ENCODE peak calls at places on chromosomes 11 and 22, in nine cellular contexts. One of them, this sample, is unnamed.

GRCh38 chr22:24191381-24191841 is 10.1 kb downstream of the SUSD2 start:
- DNase-seq in SW 1271: no peak
- DNase-seq in HEK293T: no peak
- DNase-seq in NCI-H1436: no peak
- DNase-seq in ACHN: no peak
- DNase-seq in naive thymus-derived CD4-positive, alpha-beta T cell: no peak
- DNase-seq in NCI-H774: no peak
- DNase-seq in T-helper 1 cell: no peak
- DNase-seq in NCI-H345: no peak
- DNase-seq in this sample: peak

GRCh38 chr22:37943471-37944198 is 9.8 kb downstream of the C22orf23 start:
- DNase-seq in NCI-H774: no peak
- DNase-seq in SW 1271: no peak
- DNase-seq in ACHN: no peak
- DNase-seq in HEK293T: no peak
- DNase-seq in NCI-H345: no peak
- DNase-seq in naive thymus-derived CD4-positive, alpha-beta T cell: no peak
- DNase-seq in T-helper 1 cell: no peak
- DNase-seq in NCI-H1436: no peak
- DNase-seq in this sample: no peak

GRCh38 chr22:47607486-47607885 is 845.0 kb downstream of the TBC1D22A start:
- DNase-seq in HEK293T: no peak
- DNase-seq in NCI-H345: no peak
- DNase-seq in NCI-H1436: no peak
- DNase-seq in NCI-H774: no peak
- DNase-seq in SW 1271: no peak
- DNase-seq in naive thymus-derived CD4-positive, alpha-beta T cell: no peak
- DNase-seq in ACHN: no peak
- DNase-seq in T-helper 1 cell: no peak
- DNase-seq in this sample: no peak

GRCh38 chr22:38176170-38176741 is 5.4 kb downstream of the PLA2G6 start:
- DNase-seq in NCI-H774: no peak
- DNase-seq in SW 1271: no peak
- DNase-seq in ACHN: no peak
- DNase-seq in T-helper 1 cell: no peak
- DNase-seq in HEK293T: no peak
- DNase-seq in NCI-H1436: no peak
- DNase-seq in NCI-H345: no peak
- DNase-seq in naive thymus-derived CD4-positive, alpha-beta T cell: peak
- DNase-seq in this sample: no peak

GRCh38 chr11:44403587-44404322 is 93.8 kb upstream of the ALX4 start:
- DNase-seq in naive thymus-derived CD4-positive, alpha-beta T cell: no peak
- DNase-seq in NCI-H345: no peak
- DNase-seq in HEK293T: no peak
- DNase-seq in SW 1271: no peak
- DNase-seq in NCI-H1436: no peak
- DNase-seq in NCI-H774: no peak
- DNase-seq in ACHN: no peak
- DNase-seq in T-helper 1 cell: no peak
- DNase-seq in this sample: no peak

GRCh38 chr11:90171359-90171758 is 36.9 kb downstream of the NAALAD2 start:
- DNase-seq in NCI-H345: no peak
- DNase-seq in naive thymus-derived CD4-positive, alpha-beta T cell: no peak
- DNase-seq in NCI-H1436: no peak
- DNase-seq in HEK293T: no peak
- DNase-seq in T-helper 1 cell: no peak
- DNase-seq in SW 1271: no peak
- DNase-seq in NCI-H774: no peak
- DNase-seq in ACHN: no peak
- DNase-seq in this sample: no peak

GRCh38 chr11:12137938-12138731 is 27.7 kb downstream of the MICAL2 start:
- DNase-seq in SW 1271: no peak
- DNase-seq in NCI-H774: no peak
- DNase-seq in naive thymus-derived CD4-positive, alpha-beta T cell: no peak
- DNase-seq in HEK293T: no peak
- DNase-seq in ACHN: peak
- DNase-seq in NCI-H345: no peak
- DNase-seq in T-helper 1 cell: no peak
- DNase-seq in NCI-H1436: no peak
- DNase-seq in this sample: peak

GRCh38 chr11:44243633-44244343 is 66.2 kb downstream of the ALX4 start:
- DNase-seq in NCI-H345: no peak
- DNase-seq in naive thymus-derived CD4-positive, alpha-beta T cell: no peak
- DNase-seq in SW 1271: peak
- DNase-seq in NCI-H1436: no peak
- DNase-seq in T-helper 1 cell: no peak
- DNase-seq in ACHN: peak
- DNase-seq in HEK293T: no peak
- DNase-seq in NCI-H774: no peak
- DNase-seq in this sample: no peak

GRCh38 chr22:21446827-21447690 is 20.1 kb upstream of the TMEM191C start:
- DNase-seq in NCI-H1436: no peak
- DNase-seq in NCI-H345: no peak
- DNase-seq in T-helper 1 cell: no peak
- DNase-seq in SW 1271: no peak
- DNase-seq in HEK293T: no peak
- DNase-seq in ACHN: no peak
- DNase-seq in NCI-H774: no peak
- DNase-seq in naive thymus-derived CD4-positive, alpha-beta T cell: no peak
- DNase-seq in this sample: peak

GRCh38 chr22:32202539-32203180 is 2.2 kb downstream of the RFPL2 start:
- DNase-seq in NCI-H345: peak
- DNase-seq in HEK293T: peak
- DNase-seq in naive thymus-derived CD4-positive, alpha-beta T cell: no peak
- DNase-seq in ACHN: peak
- DNase-seq in SW 1271: peak
- DNase-seq in T-helper 1 cell: peak
- DNase-seq in NCI-H774: peak
- DNase-seq in NCI-H1436: peak
- DNase-seq in this sample: peak

GRCh38 chr11:83008581-83008923 is 63.1 kb downstream of the RAB30 start:
- DNase-seq in ACHN: peak
- DNase-seq in HEK293T: no peak
- DNase-seq in naive thymus-derived CD4-positive, alpha-beta T cell: no peak
- DNase-seq in T-helper 1 cell: no peak
- DNase-seq in NCI-H345: no peak
- DNase-seq in NCI-H774: no peak
- DNase-seq in SW 1271: no peak
- DNase-seq in NCI-H1436: no peak
- DNase-seq in this sample: no peak

GRCh38 chr11:86192858-86193257 is 51.7 kb upstream of the EED start:
- DNase-seq in NCI-H345: no peak
- DNase-seq in NCI-H1436: peak
- DNase-seq in ACHN: no peak
- DNase-seq in NCI-H774: peak
- DNase-seq in T-helper 1 cell: no peak
- DNase-seq in SW 1271: no peak
- DNase-seq in naive thymus-derived CD4-positive, alpha-beta T cell: no peak
- DNase-seq in HEK293T: no peak
- DNase-seq in this sample: no peak

GRCh38 chr11:125202362-125202880 is 37.9 kb downstream of the PKNOX2 start:
- DNase-seq in HEK293T: no peak
- DNase-seq in NCI-H1436: no peak
- DNase-seq in NCI-H774: no peak
- DNase-seq in T-helper 1 cell: no peak
- DNase-seq in SW 1271: no peak
- DNase-seq in NCI-H345: no peak
- DNase-seq in naive thymus-derived CD4-positive, alpha-beta T cell: no peak
- DNase-seq in ACHN: no peak
- DNase-seq in this sample: no peak

GRCh38 chr22:44369916-44370804 is 57.4 kb upstream of the SHISAL1 start:
- DNase-seq in naive thymus-derived CD4-positive, alpha-beta T cell: no peak
- DNase-seq in HEK293T: no peak
- DNase-seq in SW 1271: no peak
- DNase-seq in NCI-H774: no peak
- DNase-seq in ACHN: no peak
- DNase-seq in NCI-H345: no peak
- DNase-seq in T-helper 1 cell: no peak
- DNase-seq in NCI-H1436: no peak
- DNase-seq in this sample: no peak

GRCh38 chr22:41585898-41586297 is 3.7 kb downstream of the PMM1 start:
- DNase-seq in NCI-H1436: no peak
- DNase-seq in HEK293T: no peak
- DNase-seq in naive thymus-derived CD4-positive, alpha-beta T cell: no peak
- DNase-seq in ACHN: no peak
- DNase-seq in SW 1271: no peak
- DNase-seq in NCI-H345: no peak
- DNase-seq in T-helper 1 cell: no peak
- DNase-seq in NCI-H774: no peak
- DNase-seq in this sample: no peak

GRCh38 chr11:66045177-66045639 is 3.8 kb downstream of the GAL3ST3 start:
- DNase-seq in ACHN: peak
- DNase-seq in NCI-H774: peak
- DNase-seq in SW 1271: peak
- DNase-seq in T-helper 1 cell: peak
- DNase-seq in naive thymus-derived CD4-positive, alpha-beta T cell: peak
- DNase-seq in NCI-H345: peak
- DNase-seq in NCI-H1436: peak
- DNase-seq in HEK293T: peak
- DNase-seq in this sample: peak

GRCh38 chr22:49056301-49056700 is 771.4 kb downstream of the BRD1 start:
- DNase-seq in NCI-H345: no peak
- DNase-seq in T-helper 1 cell: no peak
- DNase-seq in SW 1271: no peak
- DNase-seq in NCI-H774: no peak
- DNase-seq in ACHN: no peak
- DNase-seq in HEK293T: no peak
- DNase-seq in naive thymus-derived CD4-positive, alpha-beta T cell: no peak
- DNase-seq in NCI-H1436: no peak
- DNase-seq in this sample: no peak

GRCh38 chr11:78318321-78318720 is 99.3 kb downstream of the GAB2 start:
- DNase-seq in T-helper 1 cell: no peak
- DNase-seq in ACHN: no peak
- DNase-seq in NCI-H774: no peak
- DNase-seq in NCI-H1436: no peak
- DNase-seq in naive thymus-derived CD4-positive, alpha-beta T cell: no peak
- DNase-seq in HEK293T: no peak
- DNase-seq in SW 1271: no peak
- DNase-seq in NCI-H345: no peak
- DNase-seq in this sample: no peak

GRCh38 chr22:37092997-37093396 is 16.5 kb downstream of the TMPRSS6 start:
- DNase-seq in T-helper 1 cell: no peak
- DNase-seq in ACHN: no peak
- DNase-seq in NCI-H774: no peak
- DNase-seq in HEK293T: no peak
- DNase-seq in naive thymus-derived CD4-positive, alpha-beta T cell: no peak
- DNase-seq in NCI-H1436: no peak
- DNase-seq in NCI-H345: no peak
- DNase-seq in SW 1271: no peak
- DNase-seq in this sample: no peak

GRCh38 chr11:75639752-75640151 is 29.1 kb downstream of the MAP6 start:
- DNase-seq in HEK293T: no peak
- DNase-seq in NCI-H1436: peak
- DNase-seq in ACHN: no peak
- DNase-seq in SW 1271: no peak
- DNase-seq in NCI-H345: peak
- DNase-seq in naive thymus-derived CD4-positive, alpha-beta T cell: no peak
- DNase-seq in T-helper 1 cell: no peak
- DNase-seq in NCI-H774: peak
- DNase-seq in this sample: peak

GRCh38 chr22:20639343-20639742 is 131.9 kb downstream of the MED15 start:
- DNase-seq in NCI-H1436: no peak
- DNase-seq in T-helper 1 cell: no peak
- DNase-seq in NCI-H774: no peak
- DNase-seq in SW 1271: no peak
- DNase-seq in naive thymus-derived CD4-positive, alpha-beta T cell: no peak
- DNase-seq in ACHN: no peak
- DNase-seq in HEK293T: no peak
- DNase-seq in NCI-H345: no peak
- DNase-seq in this sample: no peak

GRCh38 chr11:111977141-111978027 is 40.2 kb downstream of the DIXDC1 start:
- DNase-seq in NCI-H774: no peak
- DNase-seq in NCI-H345: peak
- DNase-seq in NCI-H1436: peak
- DNase-seq in T-helper 1 cell: peak
- DNase-seq in HEK293T: peak
- DNase-seq in naive thymus-derived CD4-positive, alpha-beta T cell: no peak
- DNase-seq in ACHN: peak
- DNase-seq in SW 1271: no peak
- DNase-seq in this sample: peak

This sample was measured in upper lobe of left lung.